ENCODE peak calls at places on chromosomes 2 and 18, in ten cellular contexts. O is NCI-H1417, H is AG04450, S is mesenteric fat pad, E is psoas muscle, X is cardiac muscle cell, R is foreskin melanocyte, Y is frontal cortex, V is NCI-H774, G is G401. Z is an unnamed sample.

GRCh38 chr2:235939471-235939870 is 228.7 kb downstream of the GBX2 start:
- DNase-seq in E (no peak), X (no peak), S (peak), V (no peak), H (no peak), R (no peak), G (no peak), O (no peak), Y (no peak), Z (no peak)

GRCh38 chr18:76487782-76488181 is 7.3 kb downstream of the ZNF516 start:
- DNase-seq in H (no peak), O (no peak), X (no peak), S (peak), Y (no peak), V (no peak), R (no peak), G (no peak), E (no peak), Z (no peak)

GRCh38 chr2:16630463-16630862 is 35.2 kb downstream of the CYRIA start:
- DNase-seq in X (no peak), R (no peak), E (no peak), G (no peak), S (no peak), O (no peak), Y (no peak), V (no peak), H (no peak), Z (no peak)

GRCh38 chr2:206361407-206362045 is 81.8 kb upstream of the ADAM23 start:
- DNase-seq in E (no peak), Y (no peak), R (no peak), V (no peak), S (no peak), H (no peak), O (no peak), X (no peak), G (no peak), Z (no peak)

GRCh38 chr2:9201185-9201891 is 5.3 kb upstream of the ASAP2 start:
- DNase-seq in X (peak), Y (no peak), S (no peak), E (no peak), O (no peak), G (no peak), H (peak), R (no peak), V (no peak), Z (no peak)

GRCh38 chr2:32495139-32495538 is 132.7 kb upstream of the TTC27 start:
- DNase-seq in Y (no peak), E (no peak), X (no peak), G (no peak), H (no peak), O (no peak), R (no peak), S (no peak), V (no peak), Z (no peak)

GRCh38 chr2:196233808-196234501 is 62.6 kb upstream of the STK17B start:
- DNase-seq in H (no peak), O (no peak), V (no peak), S (no peak), X (no peak), E (no peak), G (no peak), Y (no peak), R (no peak), Z (no peak)

GRCh38 chr18:43665239-43665788 is 388.0 kb upstream of the SYT4 start:
- DNase-seq in O (no peak), G (no peak), Y (no peak), V (no peak), R (peak), X (peak), E (no peak), H (peak), S (no peak), Z (no peak)

GRCh38 chr18:76610933-76611749 is 116.1 kb upstream of the ZNF516 start:
- DNase-seq in O (no peak), S (no peak), X (peak), E (no peak), V (no peak), Y (no peak), R (no peak), G (no peak), H (no peak), Z (no peak)

GRCh38 chr2:131827481-131828163 is 299.9 kb downstream of the CCDC74A start:
- DNase-seq in V (no peak), R (no peak), Y (no peak), X (no peak), S (no peak), H (no peak), G (no peak), O (no peak), E (no peak), Z (no peak)

GRCh38 chr2:75632813-75633212 is 13.8 kb upstream of the MRPL19 start:
- DNase-seq in R (no peak), O (no peak), H (no peak), E (no peak), S (no peak), V (no peak), X (no peak), Y (no peak), G (no peak), Z (no peak)

GRCh38 chr18:9380571-9381390 is 46.2 kb downstream of the TWSG1 start:
- DNase-seq in G (peak), V (peak), X (peak), E (no peak), Y (no peak), S (no peak), O (peak), R (no peak), H (peak), Z (peak)

GRCh38 chr2:186347472-186347871 is 138.6 kb upstream of the ZC3H15 start:
- DNase-seq in E (no peak), Y (no peak), O (peak), G (peak), S (no peak), R (peak), V (peak), X (peak), H (no peak), Z (peak)

GRCh38 chr2:174594451-174594850 is 3.2 kb downstream of the WIPF1 start:
- DNase-seq in O (no peak), Y (no peak), E (no peak), S (no peak), X (no peak), R (no peak), G (no peak), V (no peak), H (no peak), Z (no peak)

Z was measured in cerebellum.